ENCODE peak calls at places on chromosomes 3 and 15, in four cellular contexts. B, E, S and T are unnamed samples.

GRCh38 chr3:51637941-51638471 is 33.0 kb upstream of the TEX264 start:
- DNase-seq in B (peak), E (peak), S (peak), T (peak)

GRCh38 chr15:66722757-66723540 is 20.9 kb downstream of the SMAD6 start:
- DNase-seq in B (no peak), E (no peak), S (no peak), T (no peak)

GRCh38 chr3:111831840-111832239 is 27.2 kb upstream of the PHLDB2 start:
- DNase-seq in B (no peak), E (no peak), S (peak), T (no peak)

GRCh38 chr15:59545573-59545972 is 66.0 kb upstream of the GCNT3 start:
- DNase-seq in B (no peak), E (no peak), S (no peak), T (no peak)

GRCh38 chr3:41991399-41991798 is 29.5 kb upstream of the ULK4 start:
- DNase-seq in B (no peak), E (no peak), S (no peak), T (no peak)

GRCh38 chr3:193878051-193878838 is 257.7 kb upstream of the HES1 start:
- DNase-seq in B (no peak), E (no peak), S (no peak), T (no peak)

GRCh38 chr3:87997298-87997697 is 61.5 kb downstream of the CGGBP1 start:
- DNase-seq in B (no peak), E (no peak), S (peak), T (no peak)

GRCh38 chr3:76369170-76369569 is 583.8 kb upstream of the ZNF717 start:
- DNase-seq in B (no peak), E (no peak), S (no peak), T (no peak)

GRCh38 chr3:188178293-188178950 is 24.5 kb downstream of the LPP start:
- DNase-seq in B (no peak), E (no peak), S (no peak), T (no peak)

GRCh38 chr3:14300721-14301377 is 101.6 kb upstream of the SLC6A6 start:
- DNase-seq in B (no peak), E (no peak), S (no peak), T (no peak)

GRCh38 chr3:94345101-94345500 is 282.2 kb downstream of the NSUN3 start:
- DNase-seq in B (no peak), E (no peak), S (no peak), T (no peak)

GRCh38 chr3:106275592-106275991 is 406.8 kb upstream of the CBLB start:
- DNase-seq in B (no peak), E (no peak), S (no peak), T (no peak)

GRCh38 chr15:68347392-68347791 is 69.8 kb downstream of the FEM1B start:
- DNase-seq in B (no peak), E (no peak), S (no peak), T (no peak)

GRCh38 chr3:153640689-153641308 is 478.8 kb downstream of the RAP2B start:
- DNase-seq in B (no peak), E (no peak), S (no peak), T (no peak)

GRCh38 chr3:153290278-153291015 is 128.4 kb downstream of the RAP2B start:
- DNase-seq in B (no peak), E (no peak), S (no peak), T (no peak)

GRCh38 chr3:130411310-130411709 is 65.8 kb downstream of the COL6A5 start:
- DNase-seq in B (no peak), E (no peak), S (no peak), T (no peak)